ENCODE peak calls at places on chromosomes 2 and 18, in nine cellular contexts. One of them, this sample, is unnamed.

GRCh38 chr2:218386505-218387368 is 4.7 kb downstream of the SLC11A1 start:
- DNase-seq in dorsolateral prefrontal cortex: no peak
- DNase-seq in esophagus squamous epithelium: no peak
- DNase-seq in omental fat pad: no peak
- DNase-seq in colonic mucosa: no peak
- DNase-seq in AG09309: no peak
- DNase-seq in type B pancreatic cell: no peak
- DNase-seq in CD4-positive, alpha-beta T cell: no peak
- DNase-seq in RWPE1: no peak
- DNase-seq in this sample: no peak

GRCh38 chr2:27095745-27096651 is 9.4 kb downstream of the KHK start:
- DNase-seq in AG09309: no peak
- DNase-seq in RWPE1: peak; percentile 45
- DNase-seq in dorsolateral prefrontal cortex: peak; percentile 53
- DNase-seq in type B pancreatic cell: no peak
- DNase-seq in esophagus squamous epithelium: no peak
- DNase-seq in CD4-positive, alpha-beta T cell: no peak
- DNase-seq in colonic mucosa: peak; percentile 58
- DNase-seq in omental fat pad: no peak
- DNase-seq in this sample: peak; percentile 79

GRCh38 chr2:241564596-241565411 is 6.3 kb downstream of the BOK start:
- DNase-seq in RWPE1: no peak
- DNase-seq in AG09309: no peak
- DNase-seq in omental fat pad: no peak
- DNase-seq in type B pancreatic cell: no peak
- DNase-seq in colonic mucosa: no peak
- DNase-seq in CD4-positive, alpha-beta T cell: no peak
- DNase-seq in esophagus squamous epithelium: no peak
- DNase-seq in dorsolateral prefrontal cortex: no peak
- DNase-seq in this sample: no peak

GRCh38 chr2:8515390-8515761 is 166.5 kb upstream of the ID2 start:
- DNase-seq in AG09309: no peak
- DNase-seq in CD4-positive, alpha-beta T cell: peak; percentile 22
- DNase-seq in RWPE1: no peak
- DNase-seq in esophagus squamous epithelium: no peak
- DNase-seq in colonic mucosa: no peak
- DNase-seq in dorsolateral prefrontal cortex: no peak
- DNase-seq in omental fat pad: no peak
- DNase-seq in type B pancreatic cell: no peak
- DNase-seq in this sample: no peak

GRCh38 chr2:16250466-16250865 is 310.1 kb downstream of the MYCN start:
- DNase-seq in CD4-positive, alpha-beta T cell: no peak
- DNase-seq in type B pancreatic cell: no peak
- DNase-seq in esophagus squamous epithelium: no peak
- DNase-seq in AG09309: no peak
- DNase-seq in RWPE1: no peak
- DNase-seq in omental fat pad: no peak
- DNase-seq in dorsolateral prefrontal cortex: no peak
- DNase-seq in colonic mucosa: no peak
- DNase-seq in this sample: peak; percentile 76

GRCh38 chr2:127174176-127174575 is 45.9 kb downstream of the CYP27C1 start:
- DNase-seq in esophagus squamous epithelium: no peak
- DNase-seq in omental fat pad: no peak
- DNase-seq in CD4-positive, alpha-beta T cell: no peak
- DNase-seq in RWPE1: peak; percentile 51
- DNase-seq in AG09309: no peak
- DNase-seq in colonic mucosa: no peak
- DNase-seq in dorsolateral prefrontal cortex: peak; percentile 32
- DNase-seq in type B pancreatic cell: no peak
- DNase-seq in this sample: no peak

GRCh38 chr2:240125749-240126148 is 10.4 kb downstream of the COPS9 start:
- DNase-seq in RWPE1: no peak
- DNase-seq in type B pancreatic cell: peak; percentile 37
- DNase-seq in dorsolateral prefrontal cortex: peak; percentile 1
- DNase-seq in colonic mucosa: no peak
- DNase-seq in esophagus squamous epithelium: no peak
- DNase-seq in AG09309: no peak
- DNase-seq in CD4-positive, alpha-beta T cell: no peak
- DNase-seq in omental fat pad: no peak
- DNase-seq in this sample: peak; percentile 67

GRCh38 chr2:105325389-105325963 is 4.1 kb downstream of the TGFBRAP1 start:
- DNase-seq in omental fat pad: no peak
- DNase-seq in type B pancreatic cell: no peak
- DNase-seq in CD4-positive, alpha-beta T cell: no peak
- DNase-seq in RWPE1: no peak
- DNase-seq in esophagus squamous epithelium: no peak
- DNase-seq in colonic mucosa: no peak
- DNase-seq in dorsolateral prefrontal cortex: no peak
- DNase-seq in AG09309: peak; percentile 27
- DNase-seq in this sample: no peak

GRCh38 chr2:230924092-230924469 is 961 bp downstream of the GPR55 start:
- DNase-seq in RWPE1: no peak
- DNase-seq in esophagus squamous epithelium: no peak
- DNase-seq in AG09309: no peak
- DNase-seq in CD4-positive, alpha-beta T cell: no peak
- DNase-seq in omental fat pad: no peak
- DNase-seq in dorsolateral prefrontal cortex: no peak
- DNase-seq in colonic mucosa: no peak
- DNase-seq in type B pancreatic cell: no peak
- DNase-seq in this sample: no peak

GRCh38 chr2:230924470-230925341 is at the start of gene GPR55:
- DNase-seq in omental fat pad: peak; percentile 13
- DNase-seq in esophagus squamous epithelium: no peak
- DNase-seq in CD4-positive, alpha-beta T cell: peak; percentile 44
- DNase-seq in type B pancreatic cell: no peak
- DNase-seq in RWPE1: no peak
- DNase-seq in AG09309: no peak
- DNase-seq in colonic mucosa: peak; percentile 50
- DNase-seq in dorsolateral prefrontal cortex: peak; percentile 14
- DNase-seq in this sample: no peak

GRCh38 chr2:230927711-230928341 is 2.8 kb upstream of the GPR55 start:
- DNase-seq in AG09309: no peak
- DNase-seq in type B pancreatic cell: no peak
- DNase-seq in omental fat pad: peak; percentile 10
- DNase-seq in colonic mucosa: no peak
- DNase-seq in CD4-positive, alpha-beta T cell: no peak
- DNase-seq in dorsolateral prefrontal cortex: no peak
- DNase-seq in RWPE1: no peak
- DNase-seq in esophagus squamous epithelium: no peak
- DNase-seq in this sample: no peak

GRCh38 chr2:230925443-230925878 is 419 bp upstream of the GPR55 start:
- DNase-seq in esophagus squamous epithelium: no peak
- DNase-seq in CD4-positive, alpha-beta T cell: no peak
- DNase-seq in AG09309: no peak
- DNase-seq in omental fat pad: no peak
- DNase-seq in type B pancreatic cell: no peak
- DNase-seq in colonic mucosa: no peak
- DNase-seq in RWPE1: no peak
- DNase-seq in dorsolateral prefrontal cortex: no peak
- DNase-seq in this sample: no peak

DNA sequence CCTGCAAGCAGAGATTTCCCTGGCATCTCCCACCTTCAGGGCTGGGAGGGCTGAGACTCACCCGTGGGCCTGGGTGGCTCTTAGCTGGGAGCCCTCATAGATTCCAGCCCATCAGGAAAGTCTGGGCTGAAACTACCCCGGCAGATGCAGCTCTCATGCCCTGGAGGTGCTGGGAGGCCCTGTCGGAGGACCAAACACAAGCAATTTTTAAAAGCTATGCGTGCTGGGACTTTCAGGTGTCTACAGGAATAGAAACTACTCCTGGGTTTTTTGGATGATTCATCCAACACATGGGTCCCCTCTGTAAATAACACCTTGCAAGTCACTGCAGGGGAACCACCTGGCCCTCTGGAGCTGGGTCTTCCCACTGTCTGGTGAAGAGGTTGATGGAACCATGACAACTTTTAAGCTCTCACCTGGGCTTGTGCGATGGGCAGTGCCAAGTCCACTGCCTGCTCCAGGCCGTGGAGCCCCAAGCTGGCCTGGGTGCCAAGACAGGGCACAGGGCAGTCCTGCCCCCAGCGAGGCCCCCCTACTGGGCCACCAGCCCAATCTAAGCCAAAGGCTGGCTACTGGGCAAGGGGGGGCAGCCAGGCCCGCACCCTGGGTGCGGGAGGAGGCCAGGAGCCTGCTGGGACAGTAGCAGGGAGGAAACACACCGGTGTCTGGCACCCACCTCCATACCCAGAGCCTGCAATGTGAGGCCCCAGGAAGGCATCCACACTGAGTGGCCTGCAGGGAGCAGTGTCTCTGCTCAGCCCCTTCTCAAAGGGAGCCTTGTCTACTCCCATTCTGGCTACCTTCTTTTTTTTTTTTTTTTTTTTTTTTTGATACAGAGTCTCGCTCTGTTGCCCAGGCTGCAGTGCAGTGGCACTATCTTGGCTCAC is 1.1 kb upstream of the GPR55 start:
- DNase-seq in omental fat pad: peak; percentile 5
- DNase-seq in esophagus squamous epithelium: no peak
- DNase-seq in AG09309: no peak
- DNase-seq in RWPE1: no peak
- DNase-seq in colonic mucosa: no peak
- DNase-seq in dorsolateral prefrontal cortex: no peak
- DNase-seq in type B pancreatic cell: no peak
- DNase-seq in CD4-positive, alpha-beta T cell: no peak
- DNase-seq in this sample: no peak
- TF ChIP-seq CTCF in omental fat pad: no peak
- TF ChIP-seq CTCF in esophagus squamous epithelium: no peak
- TF ChIP-seq CTCF in AG09309: peak; percentile 5
- TF ChIP-seq CTCF in RWPE1: no peak
- TF ChIP-seq CTCF in colonic mucosa: no peak
- TF ChIP-seq CTCF in dorsolateral prefrontal cortex: no peak
- TF ChIP-seq CTCF in type B pancreatic cell: peak; percentile 29
- TF ChIP-seq CTCF in CD4-positive, alpha-beta T cell: no peak
- TF ChIP-seq CTCF in this sample: no peak

DNA sequence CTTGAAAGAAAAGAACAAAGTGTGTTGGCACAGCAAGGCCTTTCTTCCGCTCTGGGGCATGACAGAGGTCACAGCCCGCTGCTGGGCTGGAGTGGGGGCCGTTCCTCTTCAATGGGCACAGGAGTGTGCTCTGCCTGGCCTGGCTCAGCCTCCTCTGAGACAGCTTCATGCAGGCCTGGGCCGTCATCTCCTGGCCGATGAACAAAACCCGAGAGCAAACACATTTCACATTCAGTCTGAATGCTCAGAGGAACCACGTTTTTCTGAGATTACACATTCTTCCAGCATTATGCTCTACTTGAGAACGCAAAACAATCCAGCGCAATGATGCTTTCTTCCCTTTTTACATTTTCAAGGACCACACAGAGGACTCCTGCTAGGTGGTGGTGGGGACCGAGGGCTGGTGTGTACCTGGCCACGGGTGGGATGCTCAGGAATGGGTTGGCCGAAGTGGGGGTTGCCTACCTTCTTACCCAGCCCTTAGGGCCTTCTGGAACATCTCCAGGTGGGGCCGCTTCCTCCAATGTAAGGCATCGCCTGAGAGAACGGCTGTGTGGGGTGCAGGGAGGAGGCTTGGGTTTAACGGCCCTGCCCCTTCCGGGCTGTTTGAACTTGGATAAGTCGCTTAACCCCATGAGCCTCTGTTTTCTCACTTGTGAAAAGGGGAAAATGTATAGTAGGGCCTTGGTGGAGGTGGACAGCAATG is 34.8 kb downstream of the EMILIN2 start:
- DNase-seq in CD4-positive, alpha-beta T cell: no peak
- DNase-seq in esophagus squamous epithelium: no peak
- DNase-seq in type B pancreatic cell: no peak
- DNase-seq in AG09309: peak; percentile 74
- DNase-seq in RWPE1: no peak
- DNase-seq in dorsolateral prefrontal cortex: no peak
- DNase-seq in colonic mucosa: no peak
- DNase-seq in omental fat pad: no peak
- DNase-seq in this sample: peak; percentile 66
- TF ChIP-seq CTCF in CD4-positive, alpha-beta T cell: no peak
- TF ChIP-seq CTCF in esophagus squamous epithelium: no peak
- TF ChIP-seq CTCF in type B pancreatic cell: no peak
- TF ChIP-seq CTCF in AG09309: peak; percentile 40
- TF ChIP-seq CTCF in RWPE1: no peak
- TF ChIP-seq CTCF in dorsolateral prefrontal cortex: no peak
- TF ChIP-seq CTCF in colonic mucosa: no peak
- TF ChIP-seq CTCF in omental fat pad: no peak
- TF ChIP-seq CTCF in this sample: no peak

DNA sequence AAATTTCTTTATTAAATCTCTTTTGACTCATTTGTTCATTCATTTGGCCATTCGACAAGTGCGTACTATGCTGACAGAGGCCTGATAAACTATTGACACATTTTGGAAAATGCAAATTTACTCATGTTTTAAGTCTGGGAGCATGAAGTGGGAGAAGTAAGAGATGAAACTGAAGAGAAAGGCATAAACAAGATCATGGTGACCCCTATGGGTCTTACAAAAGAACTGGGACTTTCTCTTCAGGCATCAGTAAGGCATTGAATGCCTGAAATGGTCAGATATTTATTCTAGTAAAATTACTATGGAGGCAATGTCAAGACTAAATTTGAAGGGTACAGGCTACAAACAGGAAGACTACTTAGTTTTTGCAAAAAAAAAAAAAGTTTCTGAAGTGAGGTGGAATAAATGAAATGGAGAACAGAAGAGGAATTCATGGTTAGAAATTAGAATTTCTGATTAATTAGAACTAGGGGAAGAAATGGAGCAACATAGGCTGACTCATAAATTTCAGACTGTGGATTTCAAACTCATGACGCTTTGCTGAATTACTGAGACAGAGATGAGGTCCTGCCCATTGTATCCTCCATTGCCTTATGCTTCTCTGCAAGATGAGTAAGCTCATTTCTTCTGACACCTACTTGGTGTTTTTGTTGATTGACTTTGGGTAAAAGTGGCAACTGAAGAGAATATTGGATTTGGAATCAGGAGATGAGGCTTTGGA is 32.7 kb downstream of the VSNL1 start:
- DNase-seq in omental fat pad: no peak
- DNase-seq in type B pancreatic cell: no peak
- DNase-seq in AG09309: no peak
- DNase-seq in CD4-positive, alpha-beta T cell: no peak
- DNase-seq in RWPE1: no peak
- DNase-seq in esophagus squamous epithelium: no peak
- DNase-seq in dorsolateral prefrontal cortex: no peak
- DNase-seq in colonic mucosa: no peak
- DNase-seq in this sample: no peak
- TF ChIP-seq CTCF in omental fat pad: no peak
- TF ChIP-seq CTCF in type B pancreatic cell: peak; percentile 42
- TF ChIP-seq CTCF in AG09309: peak; percentile 27
- TF ChIP-seq CTCF in CD4-positive, alpha-beta T cell: no peak
- TF ChIP-seq CTCF in RWPE1: no peak
- TF ChIP-seq CTCF in esophagus squamous epithelium: no peak
- TF ChIP-seq CTCF in dorsolateral prefrontal cortex: no peak
- TF ChIP-seq CTCF in colonic mucosa: no peak
- TF ChIP-seq CTCF in this sample: peak; percentile 19

GRCh38 chr18:64097497-64097896 is 51.4 kb downstream of the LINC00305 start:
- DNase-seq in CD4-positive, alpha-beta T cell: no peak
- DNase-seq in type B pancreatic cell: no peak
- DNase-seq in dorsolateral prefrontal cortex: no peak
- DNase-seq in esophagus squamous epithelium: no peak
- DNase-seq in omental fat pad: no peak
- DNase-seq in AG09309: no peak
- DNase-seq in colonic mucosa: no peak
- DNase-seq in RWPE1: no peak
- DNase-seq in this sample: no peak
- TF ChIP-seq CTCF in CD4-positive, alpha-beta T cell: no peak
- TF ChIP-seq CTCF in type B pancreatic cell: peak; percentile 75
- TF ChIP-seq CTCF in dorsolateral prefrontal cortex: peak; percentile 32
- TF ChIP-seq CTCF in esophagus squamous epithelium: no peak
- TF ChIP-seq CTCF in omental fat pad: no peak
- TF ChIP-seq CTCF in AG09309: no peak
- TF ChIP-seq CTCF in colonic mucosa: no peak
- TF ChIP-seq CTCF in RWPE1: no peak
- TF ChIP-seq CTCF in this sample: peak; percentile 59

This sample was measured in osteocyte.